ENCODE peak calls at places on chromosomes 12 and 14, in nine cellular contexts. W, U, Q, A, N, J, Z, K and M are unnamed samples.
A peak's percentile ranks its signal among the peaks of the same experiment; 100 is the strongest.

GRCh38 chr12:10196210-10196609 is 16.5 kb upstream of the GABARAPL1 start:
- DNase-seq in W (no peak), U (no peak), Q (no peak), A (peak; percentile 32), N (no peak), J (no peak), Z (no peak), K (no peak), M (no peak)

GRCh38 chr12:91777268-91777997 is 368.2 kb downstream of the BTG1 start:
- DNase-seq in W (no peak), U (no peak), Q (no peak), A (no peak), N (no peak), J (no peak), Z (no peak), K (no peak), M (no peak)

GRCh38 chr12:42504049-42504448 is 85.5 kb downstream of the PRICKLE1 start:
- DNase-seq in W (no peak), U (no peak), Q (no peak), A (no peak), N (no peak), J (no peak), Z (no peak), K (no peak), M (no peak)

GRCh38 chr12:92272301-92272964 is 126.8 kb upstream of the BTG1 start:
- DNase-seq in W (no peak), U (no peak), Q (no peak), A (no peak), N (no peak), J (no peak), Z (no peak), K (no peak), M (no peak)

GRCh38 chr14:62759796-62760195 is 285.5 kb downstream of the KCNH5 start:
- DNase-seq in W (no peak), U (no peak), Q (no peak), A (no peak), N (no peak), J (no peak), Z (no peak), K (no peak), M (no peak)

GRCh38 chr12:51371295-51371953 is 19.8 kb downstream of the GALNT6 start:
- DNase-seq in W (no peak), U (peak; percentile 69), Q (no peak), A (no peak), N (peak; percentile 88), J (peak; percentile 53), Z (no peak), K (peak; percentile 45), M (no peak)

GRCh38 chr12:1539135-1539534 is 55.2 kb downstream of the FBXL14 start:
- DNase-seq in W (no peak), U (no peak), Q (no peak), A (no peak), N (no peak), J (peak; percentile 41), Z (no peak), K (no peak), M (no peak)

GRCh38 chr14:22918519-22918808 is 485 bp downstream of the RBM23 start:
- DNase-seq in W (no peak), U (no peak), Q (no peak), A (no peak), N (no peak), J (no peak), Z (peak; percentile 59), K (no peak), M (no peak)

GRCh38 chr14:77641534-77642341 is 25.3 kb upstream of the SPTLC2 start:
- DNase-seq in W (peak; percentile 30), U (no peak), Q (no peak), A (no peak), N (no peak), J (no peak), Z (no peak), K (no peak), M (peak; percentile 27)

GRCh38 chr12:77204055-77204454 is 138.7 kb upstream of the E2F7 start:
- DNase-seq in W (no peak), U (no peak), Q (no peak), A (no peak), N (no peak), J (no peak), Z (no peak), K (no peak), M (no peak)

GRCh38 chr14:63896278-63896720 is 43.5 kb downstream of the SYNE2 start:
- DNase-seq in W (no peak), U (no peak), Q (peak; percentile 69), A (no peak), N (peak; percentile 90), J (no peak), Z (peak; percentile 40), K (peak; percentile 62), M (no peak)

GRCh38 chr14:22981090-22982012 is 1.0 kb downstream of the AJUBA start:
- DNase-seq in W (no peak), U (peak; percentile 68), Q (no peak), A (no peak), N (no peak), J (peak; percentile 45), Z (no peak), K (no peak), M (no peak)

GRCh38 chr12:45259732-45260480 is 44.0 kb downstream of the ANO6 start:
- DNase-seq in W (no peak), U (no peak), Q (peak; percentile 37), A (no peak), N (no peak), J (no peak), Z (no peak), K (no peak), M (no peak)

GRCh38 chr14:98840511-98840910 is 431.5 kb downstream of the BCL11B start:
- DNase-seq in W (no peak), U (no peak), Q (no peak), A (no peak), N (no peak), J (no peak), Z (no peak), K (no peak), M (no peak)

GRCh38 chr12:131121705-131122405 is 168.1 kb downstream of the ADGRD1 start:
- DNase-seq in W (no peak), U (peak; percentile 52), Q (no peak), A (no peak), N (no peak), J (no peak), Z (no peak), K (no peak), M (no peak)

GRCh38 chr12:96502477-96502876 is 13.1 kb downstream of the CFAP54 start:
- DNase-seq in W (no peak), U (no peak), Q (no peak), A (no peak), N (no peak), J (no peak), Z (no peak), K (no peak), M (peak; percentile 40)